ENCODE peak calls at places on chromosomes 16 and 17, in six cellular contexts. F is Peyer's patch, M is GDM1, G is mucosa of gallbladder, J is NCI-H1417, Q is MCF 10A. W is an unnamed sample.

GRCh38 chr17:82396601-82397435 is 21.3 kb upstream of the HEXD start:
- DNase-seq in J (no peak), G (no peak), Q (peak), F (no peak), M (no peak), W (no peak)

GRCh38 chr17:27349540-27350021 is 55.7 kb downstream of the WSB1 start:
- DNase-seq in Q (no peak), F (no peak), G (no peak), M (no peak), J (no peak), W (no peak)

GRCh38 chr16:78421244-78421661 is 321.8 kb downstream of the WWOX start:
- DNase-seq in F (no peak), G (no peak), M (no peak), J (no peak), Q (no peak), W (no peak)

GRCh38 chr17:72373910-72374741 is 253.3 kb downstream of the SOX9 start:
- DNase-seq in J (no peak), G (peak), Q (no peak), F (no peak), M (no peak), W (no peak)

GRCh38 chr17:4744999-4745969 is 5.6 kb upstream of the CXCL16 start:
- DNase-seq in Q (no peak), M (no peak), G (no peak), J (peak), F (no peak), W (no peak)

GRCh38 chr17:2243953-2244352 is 59.6 kb downstream of the SMG6 start:
- DNase-seq in M (no peak), Q (no peak), J (no peak), G (no peak), F (no peak), W (no peak)

GRCh38 chr17:47698749-47699535 is 5.0 kb downstream of the TBKBP1 start:
- DNase-seq in F (peak), J (peak), M (peak), G (peak), Q (peak), W (peak)

GRCh38 chr16:84700518-84701277 is 898 bp downstream of the USP10 start:
- DNase-seq in G (no peak), Q (peak), F (no peak), J (peak), M (no peak), W (no peak)

GRCh38 chr17:29111816-29112499 is 68.2 kb downstream of the MYO18A start:
- DNase-seq in Q (peak), M (peak), G (peak), J (peak), F (peak), W (peak)

GRCh38 chr17:8623591-8623990 is 6.9 kb downstream of the MYH10 start:
- DNase-seq in Q (no peak), M (no peak), J (no peak), G (no peak), F (no peak), W (no peak)

GRCh38 chr16:967546-968295 is 3.1 kb downstream of the LMF1 start:
- DNase-seq in G (no peak), M (no peak), J (no peak), F (no peak), Q (no peak), W (peak)

GRCh38 chr16:48558269-48558915 is 51.6 kb downstream of the N4BP1 start:
- DNase-seq in J (no peak), G (no peak), Q (no peak), M (no peak), F (no peak), W (no peak)

GRCh38 chr16:544517-544916 is 15.7 kb upstream of the PRR35 start:
- DNase-seq in M (no peak), J (no peak), G (no peak), Q (no peak), F (no peak), W (no peak)

GRCh38 chr16:6749714-6750113 is 582.9 kb upstream of the RBFOX1 start:
- DNase-seq in Q (no peak), M (peak), F (no peak), G (no peak), J (no peak), W (no peak)

GRCh38 chr16:4364196-4365013 is 7.2 kb upstream of the VASN start:
- DNase-seq in J (no peak), F (no peak), Q (no peak), G (no peak), M (no peak), W (no peak)

GRCh38 chr17:50550661-50551432 is 3.9 kb downstream of the SPATA20 start:
- DNase-seq in Q (peak), M (peak), G (peak), J (peak), F (no peak), W (peak)

GRCh38 chr16:1543085-1543896 is 9.8 kb downstream of the TMEM204 start:
- DNase-seq in F (no peak), G (peak), Q (peak), M (peak), J (no peak), W (peak)

GRCh38 chr16:48123104-48123788 is 32.5 kb downstream of the ABCC12 start:
- DNase-seq in F (no peak), G (no peak), J (no peak), Q (peak), M (no peak), W (no peak)

GRCh38 chr17:61837175-61838051 is 25.9 kb downstream of the BRIP1 start:
- DNase-seq in J (peak), Q (peak), G (peak), M (peak), F (peak), W (no peak)

GRCh38 chr17:83052241-83052564 is 27.2 kb upstream of the METRNL start:
- DNase-seq in M (no peak), F (no peak), Q (no peak), J (no peak), G (no peak), W (no peak)

GRCh38 chr17:83173997-83174858 is 94.8 kb downstream of the METRNL start:
- DNase-seq in M (no peak), J (peak), G (peak), F (peak), Q (no peak), W (no peak)

GRCh38 chr17:57852041-57852954 is 2.5 kb upstream of the MRPS23 start:
- DNase-seq in M (no peak), J (no peak), G (no peak), F (no peak), Q (no peak), W (no peak)

GRCh38 chr17:58156839-58157803 is 8.9 kb downstream of the OR4D1 start:
- DNase-seq in G (no peak), F (no peak), Q (no peak), J (peak), M (no peak), W (peak)

GRCh38 chr16:25786748-25787147 is 95.0 kb downstream of the HS3ST4 start:
- DNase-seq in G (no peak), J (no peak), F (no peak), M (no peak), Q (no peak), W (no peak)

GRCh38 chr17:62064791-62065563 is at the start of gene MED13:
- DNase-seq in J (peak), M (peak), G (peak), F (peak), Q (peak), W (peak)

GRCh38 chr17:17816240-17816814 is 20.5 kb downstream of the SREBF1 start:
- DNase-seq in M (no peak), G (no peak), J (no peak), F (no peak), Q (no peak), W (no peak)

GRCh38 chr17:38911081-38911730 is 14.2 kb upstream of the LASP1NB start:
- DNase-seq in J (no peak), Q (no peak), G (no peak), F (peak), M (no peak), W (peak)

GRCh38 chr16:17206712-17207111 is 264.0 kb downstream of the XYLT1 start:
- DNase-seq in F (no peak), G (no peak), Q (no peak), M (no peak), J (no peak), W (no peak)